ENCODE peak calls at places on chromosomes 4 and X, in ten cellular contexts. C is adrenal gland, O is tibial nerve, Y is heart right ventricle, V is uterus, A is fibroblast of lung, M is sigmoid colon, B is ovary, Q is transverse colon, N is hepatocyte. U is an unnamed sample.

GRCh38 chrX:17441965-17442364 is 67.0 kb downstream of the NHS start:
- DNase-seq in C (no peak), O (no peak), Y (no peak), V (no peak), A (peak; percentile 39), M (no peak), B (no peak), Q (no peak), N (no peak), U (no peak)

GRCh38 chrX:54043696-54044125 is 562 bp downstream of the PHF8 start:
- DNase-seq in C (peak; percentile 53), O (peak; percentile 4), Y (peak; percentile 52), V (peak; percentile 11), A (no peak), M (no peak), B (no peak), Q (peak; percentile 49), N (peak; percentile 53), U (no peak)

GRCh38 chr4:20615492-20616136 is 84.6 kb upstream of the PACRGL start:
- DNase-seq in C (no peak), O (no peak), Y (no peak), V (no peak), A (no peak), M (no peak), B (no peak), Q (no peak), N (no peak), U (no peak)

GRCh38 chrX:52852110-52852872 is 15.6 kb downstream of the XAGE3 start:
- DNase-seq in C (no peak), O (no peak), Y (no peak), V (no peak), A (peak; percentile 8), M (no peak), B (no peak), Q (no peak), N (no peak), U (no peak)

GRCh38 chr4:73311428-73311827 is 52.8 kb upstream of the ANKRD17 start:
- DNase-seq in C (no peak), O (no peak), Y (no peak), V (no peak), A (peak; percentile 81), M (no peak), B (no peak), Q (no peak), N (peak; percentile 30), U (no peak)

GRCh38 chrX:53316121-53316859 is 34.9 kb upstream of the IQSEC2 start:
- DNase-seq in C (no peak), O (no peak), Y (no peak), V (no peak), A (no peak), M (no peak), B (no peak), Q (no peak), N (no peak), U (no peak)

GRCh38 chr4:152479428-152480026 is 56.4 kb downstream of the FBXW7 start:
- DNase-seq in C (no peak), O (no peak), Y (no peak), V (no peak), A (peak; percentile 58), M (no peak), B (no peak), Q (no peak), N (no peak), U (no peak)

GRCh38 chr4:3307486-3307885 is 14.7 kb downstream of the RGS12 start:
- DNase-seq in C (no peak), O (no peak), Y (no peak), V (no peak), A (no peak), M (peak; percentile 46), B (peak; percentile 25), Q (no peak), N (no peak), U (no peak)

GRCh38 chr4:137967480-137968190 is 274.5 kb downstream of the SLC7A11 start:
- DNase-seq in C (no peak), O (no peak), Y (no peak), V (no peak), A (no peak), M (no peak), B (no peak), Q (no peak), N (no peak), U (no peak)

GRCh38 chr4:146359771-146360170 is 145.4 kb downstream of the REELD1 start:
- DNase-seq in C (no peak), O (no peak), Y (no peak), V (no peak), A (no peak), M (no peak), B (no peak), Q (no peak), N (no peak), U (no peak)

GRCh38 chrX:22699591-22700091 is 300.1 kb upstream of the DDX53 start:
- DNase-seq in C (peak; percentile 48), O (peak; percentile 18), Y (no peak), V (no peak), A (peak; percentile 90), M (no peak), B (no peak), Q (no peak), N (no peak), U (no peak)

GRCh38 chr4:53775381-53775780 is 184.1 kb upstream of the LNX1 start:
- DNase-seq in C (no peak), O (no peak), Y (no peak), V (no peak), A (no peak), M (no peak), B (no peak), Q (no peak), N (no peak), U (no peak)

GRCh38 chr4:102299708-102300107 is 45.6 kb downstream of the SLC39A8 start:
- DNase-seq in C (no peak), O (no peak), Y (no peak), V (no peak), A (peak; percentile 20), M (no peak), B (peak; percentile 34), Q (no peak), N (peak; percentile 73), U (no peak)

GRCh38 chrX:85963736-85964135 is 83.6 kb downstream of the CHM start:
- DNase-seq in C (peak; percentile 55), O (no peak), Y (no peak), V (no peak), A (peak; percentile 90), M (no peak), B (no peak), Q (no peak), N (peak; percentile 34), U (no peak)

GRCh38 chrX:155632424-155633100 is 19.8 kb upstream of the TMLHE start:
- DNase-seq in C (no peak), O (no peak), Y (no peak), V (no peak), A (peak; percentile 30), M (no peak), B (no peak), Q (no peak), N (no peak), U (peak; percentile 34)

GRCh38 chr4:100811046-100811445 is 293.2 kb upstream of the EMCN start:
- DNase-seq in C (no peak), O (no peak), Y (no peak), V (no peak), A (no peak), M (no peak), B (no peak), Q (no peak), N (no peak), U (no peak)

GRCh38 chr4:40255722-40256281 is 59.0 kb downstream of the RHOH start:
- DNase-seq in C (no peak), O (no peak), Y (no peak), V (no peak), A (peak; percentile 99), M (no peak), B (no peak), Q (no peak), N (peak; percentile 87), U (no peak)

GRCh38 chr4:35038845-35039244 is 1205.5 kb downstream of the ARAP2 start:
- DNase-seq in C (no peak), O (no peak), Y (no peak), V (no peak), A (no peak), M (no peak), B (no peak), Q (no peak), N (no peak), U (no peak)

GRCh38 chr4:22476011-22476410 is 39.9 kb downstream of the ADGRA3 start:
- DNase-seq in C (no peak), O (no peak), Y (no peak), V (no peak), A (no peak), M (no peak), B (no peak), Q (no peak), N (no peak), U (no peak)

GRCh38 chr4:47071863-47072441 is 40.6 kb downstream of the GABRB1 start:
- DNase-seq in C (no peak), O (no peak), Y (no peak), V (no peak), A (peak; percentile 86), M (no peak), B (no peak), Q (no peak), N (no peak), U (no peak)
- H3K27ac ChIP-seq in C (no peak overlapping the region), O (no peak overlapping the region), Y (no peak overlapping the region), V (no peak overlapping the region), A (no peak overlapping the region), M (no peak overlapping the region), B (no peak overlapping the region), Q (no peak overlapping the region), N (no peak overlapping the region), U (no peak overlapping the region)

GRCh38 chr4:25852105-25852504 is 10.7 kb downstream of the SEL1L3 start:
- DNase-seq in C (no peak), O (no peak), Y (no peak), V (no peak), A (no peak), M (no peak), B (no peak), Q (no peak), N (no peak), U (no peak)
- H3K4me1 ChIP-seq in C (no peaks in the 10 kb centered on the region), O (no peaks in the 10 kb centered on the region), Y (no peaks in the 10 kb centered on the region), V (no peaks in the 10 kb centered on the region), A (peaks cover 2% of the 10 kb centered on the region), M (no peaks in the 10 kb centered on the region), B (no peaks in the 10 kb centered on the region), Q (peaks cover 19% of the 10 kb centered on the region), N (peaks cover 4% of the 10 kb centered on the region), U (peaks cover 22% of the 10 kb centered on the region)

GRCh38 chrX:2701600-2701999 is 10.5 kb downstream of the CD99 start:
- DNase-seq in C (no peak), O (no peak), Y (no peak), V (no peak), A (no peak), M (no peak), B (no peak), Q (no peak), N (no peak), U (no peak)
- H3K4me3 ChIP-seq in C (no peak overlapping the region), O (no peak overlapping the region), Y (no peak overlapping the region), V (no peak overlapping the region), A (no peak overlapping the region), M (no peak overlapping the region), B (no peak overlapping the region), Q (no peak overlapping the region), N (no peak overlapping the region), U (no peak overlapping the region)

GRCh38 chrX:107709266-107709795 is 66.3 kb downstream of the TSC22D3 start:
- DNase-seq in C (no peak), O (no peak), Y (no peak), V (no peak), A (no peak), M (peak; percentile 2), B (no peak), Q (no peak), N (no peak), U (no peak)
- H3K27ac ChIP-seq in C (no peak overlapping the region), O (peak overlapping the region; percentile 97), Y (no peak overlapping the region), V (no peak overlapping the region), A (no peak overlapping the region), M (peak overlapping the region; percentile 98), B (no peak overlapping the region), Q (peak overlapping the region; percentile 92), N (peak overlapping the region; percentile 96), U (no peak overlapping the region)

GRCh38 chr4:2256156-2256731 is 5.7 kb downstream of the MXD4 start:
- DNase-seq in C (peak; percentile 64), O (no peak), Y (peak; percentile 70), V (peak; percentile 43), A (no peak), M (peak; percentile 79), B (peak; percentile 71), Q (peak; percentile 6), N (no peak), U (no peak)
- H3K4me1 ChIP-seq in C (peaks cover 58% of the 10 kb centered on the region), O (peaks cover 78% of the 10 kb centered on the region), Y (peaks cover 71% of the 10 kb centered on the region), V (peaks cover 9% of the 10 kb centered on the region), A (peaks cover 11% of the 10 kb centered on the region), M (peaks cover 62% of the 10 kb centered on the region), B (peaks cover 21% of the 10 kb centered on the region), Q (peaks cover 56% of the 10 kb centered on the region), N (peaks cover 19% of the 10 kb centered on the region), U (peaks cover 16% of the 10 kb centered on the region)

U was measured in naive thymus-derived CD4-positive, alpha-beta T cell.